ENCODE peak calls at places on chromosomes 7 and 10, in eight cellular contexts. T is T-helper 1 cell; Q is GM12865; R is naive thymus-derived CD8-positive, alpha-beta T cell; N is heart left ventricle; E is KBM-7; H is DMS153; D is left cardiac atrium. C is an unnamed sample.

GRCh38 chr7:107998150-107998549 is 4.8 kb downstream of the LAMB1 start:
- DNase-seq in E (no peak), R (no peak), N (no peak), D (no peak), T (no peak), Q (no peak), H (no peak), C (no peak)

GRCh38 chr10:78458983-78459638 is 425.4 kb downstream of the RPS24 start:
- DNase-seq in R (no peak), H (peak), N (no peak), E (no peak), D (no peak), Q (no peak), T (no peak), C (no peak)

GRCh38 chr7:84492565-84493034 is 298.0 kb upstream of the SEMA3A start:
- DNase-seq in H (no peak), N (no peak), Q (no peak), R (no peak), E (no peak), D (no peak), T (no peak), C (no peak)

GRCh38 chr7:4561775-4562174 is 120.3 kb upstream of the FOXK1 start:
- DNase-seq in E (no peak), D (no peak), N (no peak), R (no peak), T (no peak), Q (no peak), H (no peak), C (no peak)

GRCh38 chr7:22251906-22252495 is 105.0 kb downstream of the RAPGEF5 start:
- DNase-seq in Q (no peak), H (no peak), T (no peak), R (no peak), E (no peak), N (no peak), D (no peak), C (no peak)

GRCh38 chr10:100341953-100342626 is 4.9 kb upstream of the SCD start:
- DNase-seq in Q (peak), E (peak), N (peak), T (peak), R (peak), H (peak), D (peak), C (peak)

GRCh38 chr7:1440620-1441019 is 18.6 kb downstream of the MICALL2 start:
- DNase-seq in R (no peak), N (no peak), T (no peak), E (no peak), H (no peak), D (no peak), Q (no peak), C (no peak)

GRCh38 chr7:106421181-106421762 is 136.5 kb upstream of the NAMPT start:
- DNase-seq in E (peak), T (no peak), D (peak), R (no peak), Q (no peak), H (peak), N (peak), C (no peak)

GRCh38 chr7:47422631-47423030 is 159.3 kb downstream of the TNS3 start:
- DNase-seq in N (no peak), E (no peak), H (no peak), R (no peak), Q (no peak), T (no peak), D (no peak), C (no peak)

GRCh38 chr10:31467791-31468535 is 148.9 kb downstream of the ZEB1 start:
- DNase-seq in H (no peak), T (no peak), R (no peak), Q (peak), N (no peak), D (no peak), E (peak), C (no peak)

GRCh38 chr7:30863694-30864011 is 48.0 kb upstream of the AQP1 start:
- DNase-seq in E (no peak), D (no peak), R (no peak), H (no peak), T (no peak), N (no peak), Q (no peak), C (no peak)

C was measured in CD8-positive, alpha-beta memory T cell.